ENCODE peak calls at places on chromosomes 13 and 19, in nine cellular contexts. T is psoas muscle; C is cardiac muscle cell; Z is upper lobe of left lung; W is left lung; E is neural progenitor cell; Y is effector memory CD4-positive, alpha-beta T cell; D is heart left ventricle; H is CD4-positive, alpha-beta memory T cell. B is an unnamed sample. For H3K36me3, the result is how much of the 10 kb centered on the place peaks cover.

GRCh38 chr13:79604752-79605151 is 123.8 kb downstream of the NDFIP2 start:
- DNase-seq in T (no peak), H (no peak), Y (no peak), E (no peak), Z (no peak), D (no peak), C (no peak), W (no peak), B (no peak)

GRCh38 chr19:35429698-35430097 is 18.4 kb upstream of the FFAR2 start:
- DNase-seq in T (no peak), Y (no peak), E (no peak), C (no peak), D (no peak), Z (no peak), H (no peak), W (no peak), B (no peak)

GRCh38 chr19:4456843-4457653 is 546 bp downstream of the UBXN6 start:
- DNase-seq in C (peak), E (peak), W (no peak), H (no peak), Y (peak), T (peak), D (peak), Z (no peak), B (no peak)

GRCh38 chr13:92842145-92842544 is 384.5 kb upstream of the GPC6 start:
- DNase-seq in T (no peak), Y (no peak), Z (no peak), W (no peak), E (no peak), C (no peak), H (no peak), D (no peak), B (no peak)

GRCh38 chr13:30863231-30863630 is 42.8 kb upstream of the MEDAG start:
- DNase-seq in T (no peak), Y (no peak), W (no peak), D (no peak), C (no peak), Z (no peak), H (no peak), E (peak), B (no peak)

GRCh38 chr19:8196271-8196908 is 12.8 kb upstream of the CERS4 start:
- DNase-seq in Z (no peak), D (no peak), E (peak), T (no peak), H (no peak), W (no peak), Y (no peak), C (no peak), B (no peak)

GRCh38 chr13:112720251-112720650 is 30.4 kb downstream of the ATP11A start:
- DNase-seq in T (no peak), Y (no peak), W (no peak), E (no peak), C (no peak), D (no peak), H (no peak), Z (no peak), B (peak)

GRCh38 chr13:75760182-75760981 is 124.3 kb downstream of the LMO7 start:
- DNase-seq in D (peak), W (no peak), T (no peak), Z (no peak), E (no peak), C (peak), Y (no peak), H (peak), B (no peak)

GRCh38 chr19:30672926-30673325 is 300.7 kb downstream of the ZNF536 start:
- DNase-seq in Y (no peak), D (no peak), Z (no peak), T (no peak), C (no peak), W (no peak), E (no peak), H (no peak), B (no peak)

GRCh38 chr19:5048727-5049553 is 80.0 kb downstream of the KDM4B start:
- DNase-seq in Z (peak), Y (no peak), H (no peak), W (peak), D (no peak), C (no peak), T (peak), E (no peak), B (no peak)

GRCh38 chr13:75550159-75550567 is 572 bp downstream of the UCHL3 start:
- DNase-seq in Y (no peak), E (peak), T (no peak), C (peak), H (no peak), Z (no peak), W (no peak), D (no peak), B (no peak)

GRCh38 chr19:28504727-28505126 is 708.2 kb downstream of the UQCRFS1 start:
- DNase-seq in H (no peak), T (no peak), C (no peak), D (no peak), W (no peak), E (peak), Z (no peak), Y (no peak), B (no peak)

GRCh38 chr19:11261431-11261901 is 858 bp downstream of the DOCK6 start:
- DNase-seq in D (peak), T (no peak), Z (no peak), E (peak), C (no peak), W (no peak), Y (no peak), H (no peak), B (no peak)

GRCh38 chr19:2249010-2249866 is at the start of gene AMH:
- DNase-seq in H (no peak), D (no peak), E (no peak), W (peak), C (no peak), T (no peak), Z (peak), Y (no peak), B (no peak)

GRCh38 chr19:2246801-2247361 is 2.2 kb upstream of the AMH start:
- DNase-seq in C (no peak), T (peak), E (no peak), D (peak), H (no peak), Y (no peak), W (no peak), Z (peak), B (no peak)

GRCh38 chr19:2249880-2250764 is 999 bp downstream of the AMH start:
- DNase-seq in E (no peak), W (no peak), Y (no peak), Z (peak), T (no peak), H (peak), C (no peak), D (no peak), B (no peak)

GRCh38 chr19:2247433-2248101 is 1.6 kb upstream of the AMH start:
- DNase-seq in E (no peak), Y (no peak), D (no peak), H (no peak), W (no peak), C (no peak), T (no peak), Z (peak), B (no peak)

DNA sequence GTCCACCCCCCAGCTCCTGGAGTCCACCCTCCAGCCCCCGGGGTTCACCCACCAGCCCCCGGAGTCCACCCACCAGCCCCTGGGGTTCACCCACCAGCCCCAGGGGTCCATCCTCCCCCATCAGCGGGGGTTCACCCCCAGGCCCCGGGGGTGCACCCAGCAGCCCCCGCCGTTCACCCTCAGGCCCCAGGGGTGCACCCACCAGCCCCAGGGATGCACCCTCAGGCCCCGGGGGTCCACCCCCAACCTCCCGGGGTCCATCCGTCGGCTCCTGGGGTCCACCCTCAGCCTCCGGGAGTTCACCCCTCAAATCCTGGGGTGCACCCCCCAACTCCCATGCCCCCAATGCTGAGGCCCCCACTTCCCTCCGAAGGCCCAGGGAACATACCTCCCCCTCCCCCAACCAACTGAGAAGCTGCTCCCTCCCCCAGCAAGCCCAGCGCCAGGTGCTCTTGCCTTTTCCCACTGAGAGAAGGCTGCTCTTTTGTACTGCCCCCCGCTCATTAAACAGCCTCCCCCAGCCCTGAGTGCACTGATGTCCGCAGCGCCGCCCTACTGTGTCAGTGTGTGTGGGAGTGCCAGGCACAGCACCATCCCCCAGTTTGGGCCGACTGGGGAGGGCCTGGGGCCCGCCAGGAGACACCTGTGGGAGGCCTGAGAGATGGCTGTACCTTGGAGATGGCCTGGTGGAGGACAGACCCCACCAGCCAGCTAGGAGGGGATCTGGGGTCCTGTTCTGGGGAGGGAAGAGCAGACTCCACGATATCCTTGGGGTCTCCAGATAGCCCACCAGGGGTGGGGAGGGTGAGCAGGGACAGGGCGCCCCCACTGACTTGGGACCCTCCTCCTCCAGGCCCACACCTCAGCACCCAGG is 750 bp upstream of the AMH start:
- DNase-seq in Y (no peak), E (no peak), T (no peak), D (no peak), H (no peak), Z (no peak), C (no peak), W (peak), B (no peak)
- H3K36me3 ChIP-seq in Y (half or more), E (under half), T (under half), D (under half), H (under half), Z (under half), C (under half), W (under half), B (under half)

GRCh38 chr13:36950330-36950729 is 30.3 kb upstream of the SMAD9 start:
- DNase-seq in T (no peak), Z (no peak), D (no peak), C (no peak), H (no peak), W (no peak), Y (no peak), E (no peak), B (no peak)
- H3K36me3 ChIP-seq in T (under half), Z (under half), D (half or more), C (under half), H (under half), W (under half), Y (under half), E (under half), B (under half)

GRCh38 chr13:98460519-98460918 is 116.4 kb downstream of the STK24 start:
- DNase-seq in W (no peak), T (no peak), E (no peak), D (no peak), C (no peak), Y (no peak), Z (no peak), H (no peak), B (no peak)

GRCh38 chr13:98462946-98463345 is 114.0 kb downstream of the STK24 start:
- DNase-seq in Z (no peak), C (no peak), T (no peak), D (no peak), H (no peak), W (no peak), Y (no peak), E (no peak), B (no peak)

GRCh38 chr13:98459721-98460370 is 117.1 kb downstream of the STK24 start:
- DNase-seq in Z (no peak), D (no peak), T (no peak), E (no peak), C (no peak), H (no peak), Y (no peak), W (no peak), B (no peak)

GRCh38 chr13:98461525-98462240 is 115.2 kb downstream of the STK24 start:
- DNase-seq in H (no peak), E (peak), T (no peak), Y (no peak), W (no peak), Z (no peak), C (no peak), D (no peak), B (peak)

DNA sequence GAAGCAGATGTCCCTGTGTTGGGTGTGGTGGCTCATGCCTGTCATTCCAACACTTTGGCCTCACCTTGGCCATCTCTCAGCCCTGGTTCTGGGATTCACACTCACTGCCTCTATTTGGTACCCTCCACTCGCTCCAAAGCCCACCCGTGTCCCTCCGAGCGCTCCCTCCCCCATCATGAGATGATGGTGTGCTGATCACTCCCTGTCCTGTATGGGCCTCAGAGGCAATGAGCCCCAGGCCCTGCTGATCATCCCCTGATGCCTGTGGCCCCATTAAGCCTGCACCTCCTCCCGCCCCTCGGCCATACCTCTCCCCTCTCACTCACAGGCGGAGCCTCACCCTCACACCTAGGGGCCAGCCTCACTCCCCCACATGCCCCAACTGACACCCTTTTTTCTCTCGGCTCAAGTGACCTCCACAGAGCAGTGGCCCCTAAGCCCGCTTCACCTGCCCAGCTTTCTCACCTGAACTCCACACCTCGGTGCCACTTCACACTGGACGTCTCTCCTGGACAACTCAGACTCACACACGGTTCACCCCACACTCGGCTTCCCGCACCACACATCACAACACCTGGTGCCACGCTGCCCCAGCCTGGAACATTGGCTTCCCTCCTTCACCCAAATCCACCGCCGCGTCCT is 114.5 kb downstream of the STK24 start:
- DNase-seq in Y (no peak), E (no peak), C (no peak), W (no peak), H (no peak), T (no peak), D (no peak), Z (no peak), B (peak)
- H3K36me3 ChIP-seq in Y (half or more), E (under half), C (under half), W (under half), H (half or more), T (under half), D (half or more), Z (under half), B (half or more)

GRCh38 chr19:58305065-58305931 is at the start of gene ERVK3-1:
- DNase-seq in D (peak), H (peak), E (peak), Z (peak), Y (peak), W (peak), T (peak), C (peak), B (peak)
- H3K36me3 ChIP-seq in D (half or more), H (under half), E (under half), Z (under half), Y (under half), W (under half), T (under half), C (under half), B (under half)

B was measured in upper lobe of right lung.